ENCODE peak calls at places on chromosomes 13 and 19, in nine cellular contexts. E is neural progenitor cell; A is CD8-positive, alpha-beta T cell; I is cardiac muscle cell; L is thyroid gland; F is heart right ventricle; D is ascending aorta; G is ovary; Z is left lung. Q is an unnamed sample. For H3K36me3, the result is how much of the 10 kb centered on the place peaks cover.

GRCh38 chr13:26019881-26020535 is 31.8 kb downstream of the SHISA2 start:
- DNase-seq in E (no peak), D (no peak), G (no peak), I (no peak), A (no peak), Z (no peak), L (no peak), F (no peak), Q (no peak)

GRCh38 chr13:49353908-49354307 is 90.0 kb downstream of the CAB39L start:
- DNase-seq in E (no peak), G (no peak), F (no peak), L (no peak), Z (no peak), A (no peak), D (no peak), I (no peak), Q (no peak)

GRCh38 chr13:18956473-18957078 is 225.0 kb downstream of the TUBA3C start:
- DNase-seq in L (no peak), F (no peak), E (no peak), I (no peak), D (no peak), A (no peak), G (no peak), Z (no peak), Q (no peak)

GRCh38 chr19:8573316-8573715 is 3.9 kb downstream of the MYO1F start:
- DNase-seq in F (no peak), A (no peak), E (no peak), I (no peak), D (no peak), G (no peak), Z (no peak), L (no peak), Q (no peak)

GRCh38 chr19:34686455-34686854 is 9.0 kb downstream of the ZNF302 start:
- DNase-seq in L (no peak), G (no peak), D (no peak), I (no peak), Z (no peak), A (no peak), E (no peak), F (no peak), Q (no peak)

GRCh38 chr19:31301306-31301980 is 47.8 kb downstream of the TSHZ3 start:
- DNase-seq in G (no peak), Z (peak), L (no peak), E (no peak), F (no peak), I (no peak), A (no peak), D (no peak), Q (no peak)

GRCh38 chr13:87656311-87656710 is 14.9 kb upstream of the SLITRK5 start:
- DNase-seq in I (no peak), D (no peak), A (no peak), L (no peak), Z (no peak), F (no peak), G (no peak), E (peak), Q (no peak)

GRCh38 chr19:7679017-7679720 is 1.5 kb upstream of the TRAPPC5 start:
- DNase-seq in L (no peak), F (no peak), G (no peak), Z (no peak), D (no peak), I (no peak), A (peak), E (no peak), Q (peak)

GRCh38 chr19:18620311-18620710 is 7.6 kb downstream of the TMEM59L start:
- DNase-seq in F (no peak), Z (no peak), A (no peak), G (no peak), E (no peak), L (no peak), D (no peak), I (no peak), Q (no peak)

GRCh38 chr13:57740719-57741118 is 109.2 kb downstream of the PCDH17 start:
- DNase-seq in E (no peak), I (no peak), F (peak), Z (no peak), G (no peak), A (no peak), L (no peak), D (no peak), Q (no peak)

GRCh38 chr13:111462221-111462764 is 141.9 kb downstream of the TEX29 start:
- DNase-seq in G (no peak), L (no peak), I (no peak), E (no peak), F (no peak), A (no peak), Z (no peak), D (no peak), Q (no peak)

GRCh38 chr13:32211788-32212187 is 103.4 kb downstream of the ZAR1L start:
- DNase-seq in F (no peak), Z (no peak), D (no peak), E (no peak), L (no peak), A (no peak), G (no peak), I (peak), Q (no peak)

GRCh38 chr13:41842029-41842428 is 118.9 kb downstream of the VWA8 start:
- DNase-seq in F (no peak), G (no peak), Z (no peak), D (no peak), L (no peak), I (peak), E (no peak), A (no peak), Q (no peak)

GRCh38 chr19:1170938-1171754 is 2.9 kb downstream of the SBNO2 start:
- DNase-seq in E (peak), D (no peak), L (no peak), Z (no peak), A (no peak), G (peak), F (no peak), I (no peak), Q (no peak)

GRCh38 chr19:2166741-2167738 is 3.3 kb downstream of the DOT1L start:
- DNase-seq in E (no peak), G (peak), F (peak), Z (peak), I (no peak), A (no peak), L (peak), D (peak), Q (no peak)

GRCh38 chr13:69617587-69617986 is 490.0 kb upstream of the ATXN8OS start:
- DNase-seq in Z (no peak), L (no peak), A (no peak), E (no peak), I (no peak), D (no peak), F (no peak), G (no peak), Q (no peak)

GRCh38 chr13:50711449-50711848 is 132.0 kb downstream of the DLEU7 start:
- DNase-seq in D (no peak), I (no peak), Z (no peak), L (no peak), G (no peak), E (no peak), F (no peak), A (no peak), Q (no peak)

GRCh38 chr13:93039131-93039530 is 187.5 kb upstream of the GPC6 start:
- DNase-seq in Z (no peak), G (no peak), A (no peak), L (no peak), F (no peak), I (no peak), D (no peak), E (no peak), Q (no peak)

GRCh38 chr19:18317998-18318800 is 4.7 kb downstream of the LSM4 start:
- DNase-seq in A (peak), Z (peak), G (no peak), F (peak), E (no peak), D (no peak), L (peak), I (no peak), Q (peak)

GRCh38 chr13:88022826-88023225 is 351.7 kb downstream of the SLITRK5 start:
- DNase-seq in G (no peak), D (no peak), F (no peak), A (no peak), Z (no peak), I (no peak), E (no peak), L (no peak), Q (no peak)

GRCh38 chr13:38265135-38265497 is 84.5 kb upstream of the UFM1 start:
- DNase-seq in E (no peak), D (no peak), I (no peak), A (no peak), Z (peak), G (no peak), L (peak), F (no peak), Q (no peak)

GRCh38 chr13:44368599-44369368 is 4.8 kb upstream of the SERP2 start:
- DNase-seq in A (no peak), L (no peak), Z (no peak), D (no peak), I (no peak), E (no peak), G (no peak), F (no peak), Q (no peak)

GRCh38 chr13:30696278-30697176 is 38.8 kb upstream of the ALOX5AP start:
- DNase-seq in D (peak), A (no peak), E (no peak), L (no peak), Z (peak), I (peak), F (no peak), G (no peak), Q (no peak)

GRCh38 chr19:21474671-21475181 is 30.7 kb upstream of the ZNF429 start:
- DNase-seq in E (peak), L (peak), D (peak), Z (peak), I (peak), A (peak), F (peak), G (peak), Q (peak)

GRCh38 chr19:41427647-41428480 is 690 bp upstream of the B3GNT8 start:
- DNase-seq in E (peak), I (peak), G (peak), F (peak), D (no peak), Z (peak), L (peak), A (peak), Q (peak)

GRCh38 chr19:2221250-2221831 is 14.8 kb downstream of the PLEKHJ1 start:
- DNase-seq in Z (no peak), G (no peak), E (no peak), F (no peak), L (no peak), I (no peak), D (no peak), A (no peak), Q (no peak)

GRCh38 chr13:40272776-40273139 is 393.7 kb downstream of the FOXO1 start:
- DNase-seq in L (no peak), Z (no peak), E (no peak), A (no peak), I (no peak), D (no peak), G (no peak), F (no peak), Q (no peak)

GRCh38 chr13:75769141-75769905 is 133.2 kb downstream of the LMO7 start:
- DNase-seq in Z (no peak), D (no peak), I (no peak), E (no peak), A (no peak), L (no peak), F (no peak), G (no peak), Q (no peak)
- H3K27ac ChIP-seq in Z (peak), D (no peak), I (no peak), E (no peak), A (no peak), L (no peak), F (no peak), G (no peak), Q (no peak)

DNA sequence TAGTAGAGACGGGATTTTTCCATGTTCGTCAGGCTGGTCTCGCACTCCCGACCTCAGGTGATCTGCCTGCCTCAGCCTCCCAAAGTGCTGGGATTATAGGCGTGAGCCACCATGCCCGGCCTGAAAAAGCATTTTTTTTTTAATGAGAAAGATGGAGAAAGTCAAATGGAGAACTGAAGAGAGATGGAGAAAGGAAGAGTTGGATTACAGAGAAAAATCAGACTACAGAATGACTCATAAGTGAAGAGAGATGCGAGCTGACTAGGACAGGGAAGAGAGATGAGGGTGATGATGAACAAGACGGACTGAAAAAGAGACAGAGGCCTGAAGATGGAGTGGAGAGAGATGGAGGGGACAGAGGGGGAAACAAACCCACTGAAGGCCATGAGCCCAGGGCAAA is 1.5 kb downstream of the DHX34 start:
- DNase-seq in A (no peak), L (no peak), E (no peak), I (no peak), F (no peak), Z (no peak), D (no peak), G (no peak), Q (no peak)
- H3K4me3 ChIP-seq in A (no peak), L (no peak), E (no peak), I (no peak), F (no peak), Z (no peak), D (no peak), G (no peak), Q (no peak)

GRCh38 chr19:12949363-12950284 is 4.0 kb downstream of the RAD23A start:
- DNase-seq in L (no peak), E (no peak), F (no peak), D (no peak), I (no peak), Z (no peak), G (no peak), A (no peak), Q (no peak)

GRCh38 chr19:12945479-12946091 is at the start of gene RAD23A:
- DNase-seq in Z (peak), D (peak), I (peak), F (peak), G (peak), A (peak), L (peak), E (peak), Q (peak)

GRCh38 chr19:12948597-12949362 is 3.1 kb downstream of the RAD23A start:
- DNase-seq in Z (no peak), F (no peak), A (no peak), L (no peak), E (no peak), G (no peak), D (no peak), I (no peak), Q (no peak)

GRCh38 chr19:12946092-12946845 is 607 bp downstream of the RAD23A start:
- DNase-seq in G (peak), F (peak), I (peak), E (peak), Z (peak), L (peak), D (peak), A (peak), Q (peak)

DNA sequence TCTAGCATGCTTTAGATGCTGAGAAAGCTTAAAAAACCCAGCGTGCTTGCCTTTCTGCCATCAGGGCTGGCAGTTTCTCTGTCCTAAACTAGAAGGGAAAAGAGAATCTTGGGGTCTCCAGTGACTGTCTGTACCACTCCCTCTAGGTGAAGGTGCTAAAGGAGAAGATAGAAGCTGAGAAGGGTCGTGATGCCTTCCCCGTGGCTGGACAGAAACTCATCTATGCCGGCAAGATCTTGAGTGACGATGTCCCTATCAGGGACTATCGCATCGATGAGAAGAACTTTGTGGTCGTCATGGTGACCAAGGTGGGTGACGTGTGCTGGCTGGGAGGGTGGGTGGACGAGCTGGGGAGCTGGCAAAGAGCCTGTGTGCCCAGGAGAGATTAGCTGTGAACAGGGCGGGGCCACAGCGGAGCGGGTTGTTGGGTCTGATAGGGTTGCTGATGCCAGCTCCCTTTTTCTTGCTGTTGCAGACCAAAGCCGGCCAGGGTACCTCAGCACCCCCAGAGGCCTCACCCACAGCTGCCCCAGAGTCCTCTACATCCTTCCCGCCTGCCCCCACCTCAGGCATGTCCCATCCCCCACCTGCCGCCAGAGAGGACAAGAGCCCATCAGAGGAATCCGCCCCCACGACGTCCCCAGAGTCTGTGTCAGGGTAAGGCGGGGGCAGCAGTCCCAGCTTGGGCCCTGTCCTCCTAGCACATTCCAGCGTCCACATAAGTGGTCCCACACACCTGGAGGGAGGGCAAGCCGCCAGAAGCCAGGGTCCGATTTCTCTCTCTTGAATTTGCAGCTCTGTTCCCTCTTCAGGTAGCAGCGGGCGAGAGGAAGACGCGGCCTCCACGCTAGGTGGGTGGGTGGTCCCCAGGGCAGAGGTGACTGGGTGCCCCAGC is 2.3 kb downstream of the RAD23A start:
- DNase-seq in G (peak), E (no peak), L (no peak), F (no peak), A (no peak), D (no peak), I (no peak), Z (no peak), Q (no peak)
- H3K36me3 ChIP-seq in G (under half), E (under half), L (half or more), F (under half), A (under half), D (half or more), I (half or more), Z (half or more), Q (under half)

GRCh38 chr13:27958928-27959539 is 10.1 kb downstream of the CDX2 start:
- DNase-seq in I (no peak), L (no peak), E (no peak), A (no peak), F (no peak), D (no peak), G (no peak), Z (no peak), Q (no peak)
- H3K27ac ChIP-seq in I (no peak), L (no peak), E (no peak), A (no peak), F (no peak), D (no peak), G (no peak), Z (no peak), Q (no peak)

GRCh38 chr19:55554302-55554701 is 9.0 kb upstream of the SBK3 start:
- DNase-seq in D (no peak), I (no peak), A (no peak), E (no peak), Z (no peak), L (no peak), F (no peak), G (no peak), Q (no peak)
- H3K4me3 ChIP-seq in D (no peak), I (no peak), A (no peak), E (no peak), Z (no peak), L (no peak), F (no peak), G (no peak), Q (no peak)

GRCh38 chr13:36700170-36700569 is 26.4 kb downstream of the SERTM1 start:
- DNase-seq in F (no peak), E (no peak), G (no peak), D (no peak), L (no peak), I (no peak), A (no peak), Z (no peak), Q (no peak)
- H3K36me3 ChIP-seq in F (under half), E (under half), G (under half), D (under half), L (under half), I (under half), A (under half), Z (under half), Q (under half)

Q was measured in naive thymus-derived CD4-positive, alpha-beta T cell.